ENCODE peak calls at places on chromosomes 6 and 20, in six cellular contexts. W, Q, Y, N, Z and V are unnamed samples.

GRCh38 chr6:40714576-40715500 is 127.7 kb upstream of the LRFN2 start:
- DNase-seq in Z (no peak), Q (no peak), W (peak; percentile 78), Y (no peak), N (no peak), V (no peak)

GRCh38 chr20:53915459-53916172 is 154.8 kb downstream of the BCAS1 start:
- DNase-seq in Y (peak; percentile 93), Z (peak; percentile 94), Q (peak; percentile 73), W (peak; percentile 100), N (peak; percentile 95), V (peak; percentile 78)

GRCh38 chr20:50744143-50744792 is 12.9 kb downstream of the PARD6B start:
- DNase-seq in Z (peak; percentile 46), Q (no peak), N (peak; percentile 90), Y (peak; percentile 90), W (peak; percentile 69), V (peak; percentile 37)

GRCh38 chr6:55886185-55886836 is 10.9 kb upstream of the BMP5 start:
- DNase-seq in Y (peak; percentile 43), Z (no peak), W (no peak), N (peak; percentile 44), Q (no peak), V (no peak)

GRCh38 chr6:30219244-30219643 is 6.0 kb upstream of the TRIM26 start:
- DNase-seq in N (peak; percentile 49), Z (no peak), Q (peak; percentile 22), Y (peak; percentile 54), W (peak; percentile 72), V (no peak)

GRCh38 chr6:165617528-165617927 is 45.5 kb downstream of the PDE10A start:
- DNase-seq in W (no peak), Z (no peak), Y (no peak), N (no peak), Q (no peak), V (no peak)

GRCh38 chr6:17845598-17845997 is 138.9 kb upstream of the NUP153 start:
- DNase-seq in Z (no peak), Q (no peak), W (no peak), N (no peak), Y (no peak), V (no peak)

GRCh38 chr20:29300579-29301551 is 1956.6 kb upstream of the DEFB115 start:
- DNase-seq in Q (no peak), Z (no peak), Y (no peak), W (no peak), N (no peak), V (no peak)

GRCh38 chr6:7726416-7727149 is 684 bp downstream of the BMP6 start:
- DNase-seq in W (no peak), Q (no peak), N (no peak), Z (peak; percentile 84), Y (no peak), V (peak; percentile 46)

GRCh38 chr20:61310954-61311353 is 58.9 kb downstream of the CDH4 start:
- DNase-seq in Z (no peak), Y (peak; percentile 26), W (no peak), N (no peak), Q (no peak), V (no peak)

GRCh38 chr6:3325210-3325609 is 66.5 kb downstream of the PSMG4 start:
- DNase-seq in Q (no peak), W (no peak), Y (peak; percentile 72), Z (no peak), N (peak; percentile 59), V (no peak)

GRCh38 chr6:16264785-16265184 is 26.4 kb downstream of the GMPR start:
- DNase-seq in Y (no peak), Q (no peak), Z (no peak), N (no peak), W (no peak), V (no peak)

GRCh38 chr6:16402501-16402900 is 164.1 kb downstream of the GMPR start:
- DNase-seq in N (peak; percentile 76), W (no peak), Q (no peak), Y (peak; percentile 57), Z (no peak), V (no peak)

GRCh38 chr20:44422083-44422482 is 53.6 kb upstream of the TTPAL start:
- DNase-seq in Q (no peak), Z (no peak), Y (peak; percentile 81), W (no peak), N (peak; percentile 32), V (no peak)

GRCh38 chr20:44425923-44426322 is 49.8 kb upstream of the TTPAL start:
- DNase-seq in N (no peak), Y (no peak), Z (no peak), W (no peak), Q (no peak), V (no peak)

GRCh38 chr20:44426879-44427785 is 48.5 kb upstream of the TTPAL start:
- DNase-seq in N (no peak), Y (no peak), Q (no peak), W (no peak), Z (no peak), V (no peak)

GRCh38 chr20:44423480-44423879 is 52.2 kb upstream of the TTPAL start:
- DNase-seq in Y (no peak), Q (no peak), Z (no peak), W (no peak), N (no peak), V (no peak)

DNA sequence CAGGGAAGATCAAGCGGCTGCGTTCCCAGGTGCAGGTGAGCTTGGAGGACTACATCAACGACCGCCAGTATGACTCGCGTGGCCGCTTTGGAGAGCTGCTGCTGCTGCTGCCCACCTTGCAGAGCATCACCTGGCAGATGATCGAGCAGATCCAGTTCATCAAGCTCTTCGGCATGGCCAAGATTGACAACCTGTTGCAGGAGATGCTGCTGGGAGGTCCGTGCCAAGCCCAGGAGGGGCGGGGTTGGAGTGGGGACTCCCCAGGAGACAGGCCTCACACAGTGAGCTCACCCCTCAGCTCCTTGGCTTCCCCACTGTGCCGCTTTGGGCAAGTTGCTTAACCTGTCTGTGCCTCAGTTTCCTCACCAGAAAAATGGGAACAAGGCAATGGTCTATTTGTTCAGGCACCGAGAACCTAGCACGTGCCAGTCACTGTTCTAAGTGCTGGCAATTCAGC is 51.6 kb upstream of the TTPAL start:
- DNase-seq in N (no peak), W (no peak), Z (no peak), Q (no peak), Y (no peak), V (no peak)
- TF ChIP-seq CTCF in N (no peak), W (no peak), Z (no peak), Q (no peak), Y (no peak), V (no peak)

GRCh38 chr6:36595168-36595818 is 1.1 kb downstream of the SRSF3 start:
- DNase-seq in N (peak; percentile 59), Z (no peak), W (peak; percentile 58), Q (no peak), Y (peak; percentile 71), V (no peak)

GRCh38 chr6:36596359-36596758 is 2.2 kb downstream of the SRSF3 start:
- DNase-seq in Y (peak; percentile 42), N (no peak), W (no peak), Z (no peak), Q (no peak), V (no peak)

GRCh38 chr6:36592221-36592655 is 1.9 kb upstream of the SRSF3 start:
- DNase-seq in Q (no peak), W (no peak), Y (no peak), Z (no peak), N (no peak), V (no peak)

GRCh38 chr6:36594816-36595167 is 630 bp downstream of the SRSF3 start:
- DNase-seq in W (no peak), Y (no peak), N (no peak), Z (no peak), Q (no peak), V (no peak)

GRCh38 chr6:36594029-36594815 is at the start of gene SRSF3:
- DNase-seq in W (peak; percentile 98), N (peak; percentile 99), Y (peak; percentile 98), Q (peak; percentile 92), Z (peak; percentile 97), V (peak; percentile 94)
- TF ChIP-seq CTCF in W (peak; percentile 28), N (peak; percentile 36), Y (no peak), Q (no peak), Z (peak; percentile 68), V (peak; percentile 41)

GRCh38 chr20:62405108-62405980 is 1.7 kb downstream of the CABLES2 start:
- DNase-seq in N (peak; percentile 22), W (no peak), Y (peak; percentile 74), Z (no peak), Q (peak; percentile 75), V (no peak)
- TF ChIP-seq CTCF in N (peak; percentile 57), W (no peak), Y (peak; percentile 56), Z (peak; percentile 46), Q (no peak), V (peak; percentile 13)

GRCh38 chr6:89597988-89598387 is 40.6 kb downstream of the LYRM2 start:
- DNase-seq in N (peak; percentile 5), Y (peak; percentile 49), Z (no peak), Q (peak; percentile 13), W (no peak), V (no peak)
- TF ChIP-seq CTCF in N (no peak), Y (no peak), Z (no peak), Q (no peak), W (no peak), V (no peak)

GRCh38 chr6:91167846-91168245 is 581.0 kb upstream of the MAP3K7 start:
- DNase-seq in Q (no peak), N (no peak), Y (no peak), Z (no peak), W (no peak), V (no peak)
- TF ChIP-seq CTCF in Q (no peak), N (peak; percentile 42), Y (no peak), Z (no peak), W (no peak), V (no peak)